ENCODE peak calls at places on chromosomes 12 and 14, in seven cellular contexts. X is activated naive CD4-positive, alpha-beta T cell treated with Interleukin-2 at 50 U/mL for 16 hours; Q is OCI-LY7; O is naive thymus-derived CD4-positive, alpha-beta T cell; N is astrocyte of the spinal cord; U is activated CD4-positive, alpha-beta T cell treated with anti-CD3 and anti-CD28 coated beads, Interleukin-2, amount 10 ng/mL, durations not matched to agents 7 days and 5 days; C is pons. P is an unnamed sample.

GRCh38 chr14:102058146-102058545 is 28.7 kb downstream of the HSP90AA1 start:
- DNase-seq in N (no peak), X (no peak), C (no peak), U (no peak), Q (no peak), O (no peak), P (no peak)

GRCh38 chr12:116556964-116557706 is 2.0 kb upstream of the MAP1LC3B2 start:
- DNase-seq in N (no peak), Q (no peak), X (no peak), C (no peak), U (no peak), O (no peak), P (no peak)

GRCh38 chr12:112684742-112685141 is 106.8 kb upstream of the RPH3A start:
- DNase-seq in O (no peak), X (no peak), N (no peak), C (no peak), U (no peak), Q (peak; percentile 9), P (peak; percentile 14)

GRCh38 chr12:2646341-2646740 is 148.4 kb upstream of the FKBP4 start:
- DNase-seq in Q (no peak), X (no peak), C (no peak), N (no peak), O (no peak), U (no peak), P (no peak)

GRCh38 chr12:3489057-3489456 is 1.9 kb upstream of the PRMT8 start:
- DNase-seq in O (no peak), Q (no peak), U (no peak), N (peak; percentile 22), C (no peak), X (no peak), P (no peak)

GRCh38 chr14:51552768-51553426 is 98.8 kb upstream of the FRMD6 start:
- DNase-seq in N (no peak), U (no peak), C (peak; percentile 4), X (no peak), Q (no peak), O (no peak), P (no peak)

GRCh38 chr14:65000868-65001600 is 14.3 kb downstream of the FNTB start:
- DNase-seq in C (no peak), O (no peak), Q (no peak), X (no peak), N (no peak), U (no peak), P (no peak)

GRCh38 chr14:58193542-58193941 is 6.4 kb upstream of the ACTR10 start:
- DNase-seq in Q (no peak), N (no peak), O (no peak), C (no peak), X (no peak), U (no peak), P (no peak)

GRCh38 chr12:102833687-102834435 is 83.2 kb downstream of the PAH start:
- DNase-seq in U (no peak), O (no peak), N (no peak), C (no peak), Q (no peak), X (no peak), P (no peak)

GRCh38 chr14:49549881-49550280 is 36.3 kb downstream of the RPS29 start:
- DNase-seq in Q (no peak), N (no peak), C (no peak), X (no peak), O (no peak), U (no peak), P (no peak)

GRCh38 chr12:18217981-18218380 is 43.3 kb upstream of the PIK3C2G start:
- DNase-seq in O (no peak), C (no peak), N (peak; percentile 7), U (no peak), Q (no peak), X (no peak), P (no peak)

GRCh38 chr12:92076106-92076505 is 69.5 kb downstream of the BTG1 start:
- DNase-seq in C (no peak), X (no peak), O (no peak), N (no peak), Q (no peak), U (no peak), P (no peak)

GRCh38 chr12:65532744-65533143 is 254.3 kb downstream of the MSRB3 start:
- DNase-seq in X (no peak), C (no peak), O (no peak), U (no peak), Q (no peak), N (peak; percentile 94), P (no peak)

GRCh38 chr12:242496-242895 is 20.1 kb downstream of the SLC6A13 start:
- DNase-seq in U (no peak), Q (no peak), C (no peak), X (no peak), O (no peak), N (no peak), P (no peak)

GRCh38 chr14:28608438-28608837 is 158.1 kb upstream of the FOXG1 start:
- DNase-seq in X (no peak), C (peak; percentile 45), N (peak; percentile 35), Q (no peak), U (no peak), O (no peak), P (no peak)

GRCh38 chr12:80698266-80698665 is 9.2 kb upstream of the MYF6 start:
- DNase-seq in U (no peak), C (no peak), Q (no peak), N (no peak), X (no peak), O (no peak), P (no peak)

GRCh38 chr12:88600272-88600671 is 20.0 kb upstream of the KITLG start:
- DNase-seq in U (no peak), N (peak; percentile 80), C (no peak), Q (no peak), X (no peak), O (no peak), P (no peak)

GRCh38 chr14:87524011-87524410 is 469.0 kb downstream of the GALC start:
- DNase-seq in U (no peak), N (no peak), X (no peak), O (no peak), C (no peak), Q (no peak), P (no peak)

GRCh38 chr14:100857923-100858837 is 32.3 kb downstream of the MEG3 start:
- DNase-seq in O (no peak), X (no peak), C (no peak), N (no peak), Q (no peak), U (no peak), P (no peak)

GRCh38 chr14:76256545-76256944 is 104.8 kb downstream of the GPATCH2L start:
- DNase-seq in C (no peak), U (no peak), O (no peak), N (no peak), Q (no peak), X (no peak), P (no peak)

GRCh38 chr12:42873401-42873800 is 283.9 kb upstream of the PRICKLE1 start:
- DNase-seq in U (no peak), O (no peak), X (no peak), N (no peak), C (no peak), Q (no peak), P (no peak)

GRCh38 chr14:71454513-71455332 is 477.5 kb upstream of the RGS6 start:
- DNase-seq in U (no peak), C (no peak), Q (no peak), O (no peak), N (no peak), X (no peak), P (peak; percentile 14)

GRCh38 chr14:30532264-30532663 is 26.7 kb upstream of the G2E3 start:
- DNase-seq in O (no peak), C (no peak), U (no peak), Q (no peak), N (no peak), X (no peak), P (peak; percentile 42)

GRCh38 chr14:75088566-75089373 is 19.3 kb downstream of the ZC2HC1C start:
- DNase-seq in U (peak; percentile 73), X (peak; percentile 11), O (no peak), Q (peak; percentile 63), C (peak; percentile 79), N (peak; percentile 68), P (peak; percentile 60)

GRCh38 chr14:64012720-64013119 is 159.9 kb downstream of the SYNE2 start:
- DNase-seq in Q (no peak), C (no peak), N (no peak), O (no peak), X (no peak), U (no peak), P (no peak)

GRCh38 chr14:105061428-105062047 is 3.7 kb downstream of the GPR132 start:
- DNase-seq in Q (no peak), N (no peak), U (peak; percentile 41), X (peak; percentile 74), C (no peak), O (no peak), P (peak; percentile 36)

GRCh38 chr12:17148706-17149105 is 542.7 kb upstream of the LMO3 start:
- DNase-seq in Q (peak; percentile 14), N (no peak), C (no peak), O (no peak), X (no peak), U (no peak), P (no peak)

GRCh38 chr12:124514996-124515932 is 52.1 kb downstream of the NCOR2 start:
- DNase-seq in U (no peak), N (no peak), Q (no peak), X (no peak), O (no peak), C (no peak), P (no peak)

GRCh38 chr12:2284321-2284813 is 231.6 kb downstream of the CACNA1C start:
- DNase-seq in U (no peak), O (no peak), N (peak; percentile 89), X (no peak), C (no peak), Q (no peak), P (no peak)

GRCh38 chr12:54140958-54141388 is 47.8 kb downstream of the SMUG1 start:
- DNase-seq in N (no peak), C (no peak), O (no peak), X (no peak), Q (no peak), U (no peak), P (no peak)

GRCh38 chr14:83779266-83779665 is 1750.7 kb upstream of the FLRT2 start:
- DNase-seq in O (no peak), X (no peak), Q (no peak), C (no peak), U (no peak), N (peak; percentile 41), P (no peak)